ENCODE peak calls at places on chromosomes 12 and 14, in four cellular contexts. B is fibroblast of lung, U is heart right ventricle, N is gastrocnemius medialis. M is an unnamed sample.

GRCh38 chr14:69299286-69300035 is 39.5 kb downstream of the GALNT16 start:
- DNase-seq in N (no peak), B (no peak), U (no peak), M (no peak)

GRCh38 chr14:87049886-87050820 is 942.8 kb downstream of the GALC start:
- DNase-seq in B (peak), N (no peak), U (no peak), M (peak)

GRCh38 chr14:64800000-64800399 is 79.7 kb downstream of the SPTB start:
- DNase-seq in B (peak), U (peak), N (no peak), M (no peak)

GRCh38 chr12:65100140-65100539 is 21.0 kb downstream of the WIF1 start:
- DNase-seq in N (no peak), B (peak), U (no peak), M (peak)

GRCh38 chr12:29088611-29089219 is 60.4 kb upstream of the FAR2 start:
- DNase-seq in U (no peak), B (peak), N (no peak), M (peak)

GRCh38 chr12:95989504-95990123 is 6.5 kb downstream of the HAL start:
- DNase-seq in B (no peak), U (no peak), N (no peak), M (no peak)

GRCh38 chr14:33602396-33602795 is 348.5 kb downstream of the EGLN3 start:
- DNase-seq in U (no peak), N (no peak), B (no peak), M (no peak)

GRCh38 chr14:24367506-24368214 is at the start of gene NFATC4:
- DNase-seq in U (peak), N (peak), B (peak), M (no peak)

GRCh38 chr12:119988440-119988787 is 622 bp upstream of the BICDL1 start:
- DNase-seq in N (no peak), B (peak), U (no peak), M (peak)

GRCh38 chr12:19208456-19208855 is 78.9 kb downstream of the PLEKHA5 start:
- DNase-seq in N (no peak), B (peak), U (no peak), M (no peak)

GRCh38 chr12:19203013-19203412 is 73.5 kb downstream of the PLEKHA5 start:
- DNase-seq in U (no peak), B (no peak), N (no peak), M (no peak)

GRCh38 chr12:19203539-19204506 is 74.3 kb downstream of the PLEKHA5 start:
- DNase-seq in U (no peak), N (no peak), B (no peak), M (no peak)

GRCh38 chr12:19206493-19207077 is 77.1 kb downstream of the PLEKHA5 start:
- DNase-seq in B (no peak), N (no peak), U (no peak), M (no peak)

GRCh38 chr12:19205120-19205519 is 75.6 kb downstream of the PLEKHA5 start:
- DNase-seq in U (no peak), N (no peak), B (no peak), M (no peak)
- H3K27ac ChIP-seq in U (no peak), N (no peak), B (no peak), M (no peak)

DNA sequence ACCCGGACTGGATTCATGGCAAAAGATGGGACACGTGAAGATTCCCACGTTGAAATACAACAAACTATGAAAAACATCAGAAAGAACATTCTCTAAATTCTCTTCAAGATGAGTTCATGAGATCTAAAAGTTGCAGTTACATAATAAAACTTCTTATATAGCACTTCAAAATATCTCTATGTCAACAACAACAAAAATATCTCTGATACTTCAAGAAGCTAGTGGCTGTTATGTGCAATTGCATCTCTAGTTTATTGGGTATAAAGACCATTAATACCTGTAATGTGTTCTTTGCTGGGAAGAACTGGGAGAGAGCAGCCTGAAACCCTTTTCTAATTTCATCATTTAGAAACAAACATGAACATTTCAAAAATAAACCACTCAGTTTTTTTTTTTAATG is 69.2 kb upstream of the RGS6 start:
- DNase-seq in U (no peak), N (no peak), B (no peak), M (no peak)
- TF ChIP-seq CTCF in U (no peak), N (no peak), B (no peak), M (no peak)

DNA sequence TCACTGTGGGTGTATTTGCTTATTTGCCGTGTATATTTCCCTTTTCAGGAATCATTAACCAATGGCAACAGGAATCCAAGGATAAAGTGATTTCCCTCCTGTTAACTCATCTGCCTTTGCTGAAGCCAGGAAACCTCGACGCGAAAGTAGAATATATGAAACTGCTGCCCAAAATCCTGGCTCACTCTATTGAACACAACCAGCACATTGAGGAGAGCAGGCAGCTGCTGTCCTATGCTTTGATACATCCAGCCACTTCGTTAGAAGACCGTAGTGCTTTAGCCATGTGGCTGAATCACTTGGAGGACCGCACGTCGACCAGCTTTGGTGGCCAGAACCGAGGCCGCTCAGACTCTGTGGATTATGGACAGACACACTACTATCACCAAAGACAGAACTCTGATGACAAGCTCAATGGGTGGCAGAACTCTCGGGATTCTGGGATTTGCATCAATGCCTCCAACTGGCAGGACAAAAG is 135.1 kb downstream of the SAMD4A start:
- DNase-seq in B (no peak), N (no peak), U (no peak), M (no peak)
- H3K27ac ChIP-seq in B (no peak), N (peak), U (peak), M (no peak)

DNA sequence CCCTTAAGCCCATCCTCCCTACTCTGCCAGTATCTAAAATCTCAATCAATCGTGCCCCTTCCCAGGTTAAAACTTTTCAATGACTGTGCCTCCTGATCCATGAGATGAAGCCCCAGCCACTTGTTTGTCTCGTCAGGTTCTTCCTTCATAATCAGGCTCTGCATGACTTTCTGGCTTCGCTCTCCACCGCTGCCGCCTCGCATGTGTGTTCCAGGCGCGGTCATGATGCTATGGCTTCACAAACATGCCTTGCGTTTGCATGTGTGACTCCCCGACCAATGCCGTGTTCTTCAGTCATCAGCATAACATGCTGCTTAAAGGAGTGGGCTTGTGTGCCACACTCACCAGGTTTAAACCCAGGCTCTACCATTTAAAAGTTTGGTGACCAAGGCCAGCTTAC is 5.0 kb upstream of the C1RL start:
- DNase-seq in U (no peak), N (no peak), B (no peak), M (no peak)
- TF ChIP-seq CTCF in U (no peak), N (no peak), B (no peak), M (no peak)

GRCh38 chr14:52131640-52132320 is 62.9 kb upstream of the NID2 start:
- DNase-seq in B (peak), N (peak), U (peak), M (peak)
- H3K27ac ChIP-seq in B (no peak), N (no peak), U (peak), M (no peak)

DNA sequence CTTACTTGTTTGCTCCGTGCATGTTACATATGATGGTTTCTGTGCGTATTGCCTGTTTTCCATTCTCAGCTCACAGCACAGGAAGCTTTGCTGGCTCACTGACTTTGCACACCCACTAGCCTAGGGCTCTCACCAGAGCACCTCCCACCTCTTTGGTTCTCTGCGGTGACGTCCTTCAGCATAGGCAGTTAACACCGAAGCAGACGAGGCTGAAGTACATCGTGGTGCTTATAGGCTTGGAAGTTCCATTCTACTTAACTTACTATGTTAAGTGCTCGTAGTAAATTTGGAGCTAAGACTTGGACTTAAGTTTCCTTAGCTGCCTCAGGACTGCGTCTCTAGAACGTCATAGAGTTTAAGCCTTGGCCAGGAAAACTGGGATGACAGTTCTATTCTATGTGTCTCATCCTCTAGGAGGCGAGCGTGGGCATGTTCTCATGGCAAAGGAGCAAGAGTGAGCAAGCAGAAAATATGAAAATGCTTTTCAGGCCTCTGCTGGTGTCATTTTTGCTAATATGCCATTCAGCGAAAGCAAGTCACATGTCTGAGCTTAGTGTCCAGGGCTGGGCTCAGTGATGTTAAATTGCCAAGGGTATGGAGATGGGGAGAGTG is 57.4 kb downstream of the NRXN3 start:
- DNase-seq in N (no peak), B (no peak), U (no peak), M (no peak)
- TF ChIP-seq CTCF in N (no peak), B (no peak), U (no peak), M (no peak)

DNA sequence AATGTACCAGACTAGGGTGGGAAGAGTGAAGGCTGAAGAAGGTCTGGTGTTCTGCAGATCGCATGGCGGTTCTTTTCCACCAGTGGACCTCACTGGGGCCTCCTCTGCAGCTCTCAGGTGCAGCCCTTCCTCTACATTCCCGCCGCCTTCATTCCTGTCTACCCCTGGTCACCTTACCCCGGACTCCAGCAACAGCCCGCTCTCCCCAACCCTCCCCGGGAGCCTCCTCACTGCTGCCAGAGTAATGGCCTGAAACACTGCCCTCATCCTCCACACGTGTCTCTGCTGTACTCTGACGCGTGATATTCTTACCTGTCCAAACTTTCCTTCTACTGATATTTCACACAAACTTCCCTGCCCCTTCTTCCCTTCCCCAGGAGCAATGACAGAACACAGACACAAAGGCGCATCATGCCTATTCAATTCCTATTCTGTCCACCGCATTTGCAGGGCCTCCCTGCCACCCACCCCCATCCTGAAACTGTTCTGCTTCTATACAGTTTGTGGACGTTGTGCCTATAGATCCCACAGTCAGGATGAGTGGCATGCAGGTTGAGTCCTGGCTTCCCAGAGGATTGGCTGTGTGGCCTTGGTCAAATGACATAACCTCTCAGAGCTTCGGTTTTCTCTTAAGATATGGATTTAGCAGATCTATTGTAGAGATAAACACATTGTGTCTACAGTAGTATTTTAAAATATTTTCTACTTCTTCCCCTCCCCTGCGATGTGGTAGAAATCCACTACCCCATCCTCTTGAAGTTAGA is 1.7 kb upstream of the NUAK1 start:
- DNase-seq in N (no peak), B (no peak), U (no peak), M (no peak)
- H3K27ac ChIP-seq in N (peak), B (peak), U (peak), M (peak)

GRCh38 chr12:129870796-129871195 is 33.0 kb downstream of the TMEM132D start:
- DNase-seq in U (no peak), N (no peak), B (no peak), M (no peak)

GRCh38 chr12:129871991-129872969 is 31.5 kb downstream of the TMEM132D start:
- DNase-seq in U (no peak), N (no peak), B (no peak), M (no peak)

GRCh38 chr12:129863938-129864337 is 39.9 kb downstream of the TMEM132D start:
- DNase-seq in B (no peak), U (no peak), N (no peak), M (no peak)

GRCh38 chr12:129870146-129870545 is 33.7 kb downstream of the TMEM132D start:
- DNase-seq in U (no peak), N (no peak), B (no peak), M (no peak)

DNA sequence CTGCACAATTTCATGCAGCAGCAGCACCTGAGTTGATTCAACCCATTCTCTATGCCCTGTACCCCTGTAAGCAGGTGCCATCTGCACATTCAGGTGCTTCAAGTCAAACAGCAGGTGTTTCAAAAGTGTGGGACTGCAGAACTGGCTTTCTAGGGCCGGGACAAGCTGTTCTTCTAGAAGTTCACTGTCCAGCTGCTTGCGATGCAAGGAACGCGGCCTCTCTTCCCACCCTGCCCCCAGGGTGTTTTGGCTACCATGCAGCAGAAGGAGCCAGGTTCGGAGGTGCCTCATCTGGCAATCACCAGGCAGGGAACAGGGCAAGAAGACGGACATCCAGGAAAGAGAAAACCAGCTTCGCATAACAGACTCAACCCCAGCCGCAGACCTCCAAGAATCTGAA is 35.3 kb downstream of the TMEM132D start:
- DNase-seq in N (no peak), U (no peak), B (no peak), M (no peak)
- TF ChIP-seq CTCF in N (no peak), U (no peak), B (no peak), M (no peak)

GRCh38 chr14:103094406-103095209 is at the start of gene EXOC3L4:
- DNase-seq in U (no peak), N (no peak), B (peak), M (no peak)
- H3K27ac ChIP-seq in U (peak), N (no peak), B (no peak), M (peak)

M was measured in RWPE1.